ENCODE peak calls at places on chromosomes 12 and 14, in ten cellular contexts. One of them, this sample, is unnamed.

GRCh38 chr12:115632323-115632722 is 645.2 kb downstream of the MED13L start:
- DNase-seq in fibroblast of mammary gland: peak; percentile 52
- DNase-seq in colonic mucosa: no peak
- DNase-seq in tibial artery: no peak
- DNase-seq in A673: no peak
- DNase-seq in natural killer cell: no peak
- DNase-seq in HCT116: no peak
- DNase-seq in GM10248: no peak
- DNase-seq in HepG2: no peak
- DNase-seq in Caco-2: no peak
- DNase-seq in this sample: no peak

GRCh38 chr12:87953257-87953860 is 75.8 kb downstream of the C12orf50 start:
- DNase-seq in colonic mucosa: no peak
- DNase-seq in GM10248: peak; percentile 20
- DNase-seq in natural killer cell: no peak
- DNase-seq in HCT116: peak; percentile 41
- DNase-seq in Caco-2: peak; percentile 9
- DNase-seq in HepG2: peak; percentile 15
- DNase-seq in A673: peak; percentile 63
- DNase-seq in fibroblast of mammary gland: peak; percentile 60
- DNase-seq in tibial artery: no peak
- DNase-seq in this sample: no peak

GRCh38 chr12:29155079-29155478 is 6.0 kb downstream of the FAR2 start:
- DNase-seq in tibial artery: no peak
- DNase-seq in fibroblast of mammary gland: no peak
- DNase-seq in GM10248: no peak
- DNase-seq in HepG2: no peak
- DNase-seq in colonic mucosa: no peak
- DNase-seq in HCT116: no peak
- DNase-seq in A673: peak; percentile 69
- DNase-seq in natural killer cell: no peak
- DNase-seq in Caco-2: no peak
- DNase-seq in this sample: no peak

GRCh38 chr14:37598085-37598972 is 2.9 kb downstream of the TTC6 start:
- DNase-seq in GM10248: no peak
- DNase-seq in A673: no peak
- DNase-seq in colonic mucosa: peak; percentile 77
- DNase-seq in fibroblast of mammary gland: no peak
- DNase-seq in HCT116: no peak
- DNase-seq in natural killer cell: no peak
- DNase-seq in tibial artery: no peak
- DNase-seq in HepG2: no peak
- DNase-seq in Caco-2: no peak
- DNase-seq in this sample: no peak

GRCh38 chr14:34180428-34180827 is 229.6 kb upstream of the EGLN3 start:
- DNase-seq in Caco-2: no peak
- DNase-seq in fibroblast of mammary gland: no peak
- DNase-seq in HepG2: peak; percentile 31
- DNase-seq in colonic mucosa: no peak
- DNase-seq in tibial artery: no peak
- DNase-seq in HCT116: no peak
- DNase-seq in A673: no peak
- DNase-seq in natural killer cell: no peak
- DNase-seq in GM10248: no peak
- DNase-seq in this sample: no peak

GRCh38 chr12:119681953-119682352 is 14.0 kb downstream of the PRKAB1 start:
- DNase-seq in tibial artery: no peak
- DNase-seq in colonic mucosa: no peak
- DNase-seq in Caco-2: no peak
- DNase-seq in GM10248: peak; percentile 63
- DNase-seq in fibroblast of mammary gland: no peak
- DNase-seq in HCT116: no peak
- DNase-seq in natural killer cell: no peak
- DNase-seq in HepG2: no peak
- DNase-seq in A673: no peak
- DNase-seq in this sample: no peak

GRCh38 chr14:55249423-55249822 is 21.8 kb upstream of the FBXO34 start:
- DNase-seq in HCT116: no peak
- DNase-seq in fibroblast of mammary gland: peak; percentile 81
- DNase-seq in HepG2: no peak
- DNase-seq in GM10248: no peak
- DNase-seq in tibial artery: no peak
- DNase-seq in natural killer cell: no peak
- DNase-seq in A673: no peak
- DNase-seq in colonic mucosa: no peak
- DNase-seq in Caco-2: no peak
- DNase-seq in this sample: no peak

GRCh38 chr12:118356809-118357326 is 15.8 kb downstream of the TAOK3 start:
- DNase-seq in GM10248: peak; percentile 23
- DNase-seq in colonic mucosa: no peak
- DNase-seq in HCT116: no peak
- DNase-seq in natural killer cell: no peak
- DNase-seq in Caco-2: no peak
- DNase-seq in fibroblast of mammary gland: peak; percentile 92
- DNase-seq in A673: peak; percentile 45
- DNase-seq in tibial artery: no peak
- DNase-seq in HepG2: no peak
- DNase-seq in this sample: no peak

GRCh38 chr14:92783813-92784431 is 10.2 kb upstream of the GOLGA5 start:
- DNase-seq in fibroblast of mammary gland: peak; percentile 76
- DNase-seq in A673: peak; percentile 68
- DNase-seq in colonic mucosa: peak; percentile 59
- DNase-seq in Caco-2: peak; percentile 58
- DNase-seq in HCT116: peak; percentile 62
- DNase-seq in tibial artery: peak; percentile 25
- DNase-seq in GM10248: peak; percentile 54
- DNase-seq in natural killer cell: no peak
- DNase-seq in HepG2: peak; percentile 56
- DNase-seq in this sample: no peak

GRCh38 chr14:45526715-45527549 is 273.9 kb upstream of the MIS18BP1 start:
- DNase-seq in fibroblast of mammary gland: peak; percentile 6
- DNase-seq in tibial artery: no peak
- DNase-seq in A673: peak; percentile 67
- DNase-seq in GM10248: peak; percentile 27
- DNase-seq in colonic mucosa: peak; percentile 29
- DNase-seq in Caco-2: peak; percentile 56
- DNase-seq in natural killer cell: no peak
- DNase-seq in HepG2: peak; percentile 63
- DNase-seq in HCT116: peak; percentile 51
- DNase-seq in this sample: no peak

GRCh38 chr14:52327374-52328226 is 13.5 kb downstream of the PTGER2 start:
- DNase-seq in GM10248: no peak
- DNase-seq in colonic mucosa: no peak
- DNase-seq in HCT116: no peak
- DNase-seq in HepG2: no peak
- DNase-seq in natural killer cell: no peak
- DNase-seq in Caco-2: no peak
- DNase-seq in tibial artery: no peak
- DNase-seq in A673: no peak
- DNase-seq in fibroblast of mammary gland: peak; percentile 78
- DNase-seq in this sample: no peak

GRCh38 chr12:131229426-131230339 is 276.0 kb downstream of the ADGRD1 start:
- DNase-seq in tibial artery: no peak
- DNase-seq in GM10248: no peak
- DNase-seq in fibroblast of mammary gland: no peak
- DNase-seq in A673: no peak
- DNase-seq in natural killer cell: no peak
- DNase-seq in HepG2: no peak
- DNase-seq in HCT116: no peak
- DNase-seq in Caco-2: no peak
- DNase-seq in colonic mucosa: no peak
- DNase-seq in this sample: no peak

GRCh38 chr12:109760031-109760929 is 46.7 kb downstream of the FAM222A start:
- DNase-seq in Caco-2: no peak
- DNase-seq in A673: no peak
- DNase-seq in tibial artery: peak; percentile 19
- DNase-seq in GM10248: no peak
- DNase-seq in natural killer cell: peak; percentile 13
- DNase-seq in HCT116: no peak
- DNase-seq in colonic mucosa: no peak
- DNase-seq in fibroblast of mammary gland: no peak
- DNase-seq in HepG2: peak; percentile 65
- DNase-seq in this sample: peak; percentile 56

GRCh38 chr12:46264057-46264456 is 4.8 kb downstream of the SLC38A1 start:
- DNase-seq in colonic mucosa: no peak
- DNase-seq in GM10248: no peak
- DNase-seq in HepG2: no peak
- DNase-seq in HCT116: no peak
- DNase-seq in Caco-2: no peak
- DNase-seq in tibial artery: no peak
- DNase-seq in natural killer cell: no peak
- DNase-seq in fibroblast of mammary gland: peak; percentile 47
- DNase-seq in A673: no peak
- DNase-seq in this sample: no peak

GRCh38 chr12:78241472-78241871 is 410.8 kb downstream of the NAV3 start:
- DNase-seq in Caco-2: no peak
- DNase-seq in fibroblast of mammary gland: no peak
- DNase-seq in GM10248: no peak
- DNase-seq in tibial artery: no peak
- DNase-seq in HepG2: no peak
- DNase-seq in A673: no peak
- DNase-seq in natural killer cell: no peak
- DNase-seq in HCT116: no peak
- DNase-seq in colonic mucosa: no peak
- DNase-seq in this sample: no peak

GRCh38 chr12:94039914-94040313 is 108.5 kb upstream of the PLXNC1 start:
- DNase-seq in colonic mucosa: no peak
- DNase-seq in HCT116: no peak
- DNase-seq in fibroblast of mammary gland: peak; percentile 84
- DNase-seq in A673: no peak
- DNase-seq in natural killer cell: no peak
- DNase-seq in GM10248: no peak
- DNase-seq in tibial artery: no peak
- DNase-seq in HepG2: no peak
- DNase-seq in Caco-2: no peak
- DNase-seq in this sample: no peak

GRCh38 chr12:5556033-5556614 is 124.2 kb downstream of the NTF3 start:
- DNase-seq in HepG2: no peak
- DNase-seq in A673: peak; percentile 27
- DNase-seq in colonic mucosa: peak; percentile 34
- DNase-seq in fibroblast of mammary gland: no peak
- DNase-seq in HCT116: peak; percentile 6
- DNase-seq in Caco-2: peak; percentile 67
- DNase-seq in GM10248: no peak
- DNase-seq in natural killer cell: no peak
- DNase-seq in tibial artery: no peak
- DNase-seq in this sample: no peak

GRCh38 chr14:35814371-35815005 is 5.4 kb upstream of the RALGAPA1 start:
- DNase-seq in GM10248: peak; percentile 50
- DNase-seq in A673: peak; percentile 83
- DNase-seq in HepG2: peak; percentile 88
- DNase-seq in fibroblast of mammary gland: peak; percentile 58
- DNase-seq in natural killer cell: peak; percentile 64
- DNase-seq in HCT116: peak; percentile 47
- DNase-seq in tibial artery: peak; percentile 60
- DNase-seq in Caco-2: peak; percentile 77
- DNase-seq in colonic mucosa: peak; percentile 86
- DNase-seq in this sample: no peak
- TF ChIP-seq CTCF in GM10248: peak; percentile 81
- TF ChIP-seq CTCF in A673: peak; percentile 80
- TF ChIP-seq CTCF in HepG2: peak; percentile 94
- TF ChIP-seq CTCF in fibroblast of mammary gland: peak; percentile 90
- TF ChIP-seq CTCF in natural killer cell: peak; percentile 81
- TF ChIP-seq CTCF in HCT116: peak; percentile 79
- TF ChIP-seq CTCF in tibial artery: peak; percentile 59
- TF ChIP-seq CTCF in Caco-2: peak; percentile 63
- TF ChIP-seq CTCF in colonic mucosa: peak; percentile 70
- TF ChIP-seq CTCF in this sample: peak; percentile 83

DNA sequence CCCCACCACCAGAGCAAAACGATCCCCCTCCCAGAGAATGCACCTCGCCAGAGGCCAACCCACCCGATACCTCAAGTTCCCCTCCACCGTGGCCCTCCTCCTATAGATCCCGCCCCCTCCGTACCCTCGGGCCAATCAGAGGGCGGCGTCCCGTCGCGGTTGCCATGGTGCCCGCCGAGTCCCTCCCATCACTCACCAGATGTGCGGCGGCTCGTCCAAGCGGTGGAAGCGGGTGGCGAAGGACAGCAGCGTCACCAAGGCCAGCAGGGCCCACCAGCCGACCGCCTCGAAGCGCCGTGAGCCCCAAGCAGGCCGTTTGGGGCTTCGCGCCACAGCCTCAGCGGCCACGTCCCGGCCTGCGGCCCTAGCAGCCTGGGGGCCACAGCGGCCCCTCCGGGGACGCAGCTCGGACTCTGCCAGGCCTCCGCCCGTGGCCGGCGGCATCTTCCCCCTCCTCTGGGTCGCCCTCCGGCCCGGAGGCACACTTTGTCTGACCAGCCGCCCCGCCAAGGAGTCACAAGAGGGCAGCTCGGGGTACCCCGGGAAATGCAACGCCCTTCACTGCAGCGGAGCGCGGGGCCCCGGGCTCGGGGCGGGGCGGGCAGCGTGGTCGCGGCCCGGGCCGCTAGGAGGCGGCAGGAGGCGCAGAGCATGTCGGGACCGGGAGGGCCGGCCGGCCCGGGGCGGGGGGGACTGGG is at the start of gene POMT2:
- DNase-seq in colonic mucosa: peak; percentile 96
- DNase-seq in natural killer cell: peak; percentile 92
- DNase-seq in HepG2: peak; percentile 88
- DNase-seq in HCT116: peak; percentile 78
- DNase-seq in Caco-2: peak; percentile 96
- DNase-seq in A673: peak; percentile 95
- DNase-seq in tibial artery: peak; percentile 94
- DNase-seq in fibroblast of mammary gland: peak; percentile 81
- DNase-seq in GM10248: peak; percentile 93
- DNase-seq in this sample: peak; percentile 95
- TF ChIP-seq CTCF in colonic mucosa: peak; percentile 23
- TF ChIP-seq CTCF in natural killer cell: peak; percentile 37
- TF ChIP-seq CTCF in HepG2: peak; percentile 32
- TF ChIP-seq CTCF in HCT116: peak; percentile 35
- TF ChIP-seq CTCF in Caco-2: peak; percentile 71
- TF ChIP-seq CTCF in A673: peak; percentile 36
- TF ChIP-seq CTCF in tibial artery: peak; percentile 52
- TF ChIP-seq CTCF in fibroblast of mammary gland: no peak
- TF ChIP-seq CTCF in GM10248: peak; percentile 26
- TF ChIP-seq CTCF in this sample: peak; percentile 77

DNA sequence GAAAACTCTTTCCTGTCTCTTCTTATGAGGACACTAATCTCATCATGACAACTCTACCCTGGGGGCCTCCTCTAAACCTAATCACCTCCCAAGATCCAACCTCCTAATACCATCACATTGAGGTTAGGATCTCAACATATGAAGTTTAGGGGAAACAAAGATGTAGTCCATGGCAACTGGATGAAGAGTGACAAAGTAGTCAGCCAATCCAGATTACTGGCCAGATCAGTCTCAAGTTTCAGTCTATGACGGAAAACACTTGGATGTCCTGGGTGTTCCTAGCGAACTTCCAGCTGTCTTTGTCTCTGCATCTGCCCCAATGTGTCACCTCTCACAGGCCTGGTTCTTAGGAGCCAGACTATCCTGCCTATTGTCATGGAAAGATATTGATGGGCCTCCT is 630.8 kb downstream of the AACS start:
- DNase-seq in fibroblast of mammary gland: no peak
- DNase-seq in A673: no peak
- DNase-seq in Caco-2: no peak
- DNase-seq in HepG2: no peak
- DNase-seq in GM10248: no peak
- DNase-seq in tibial artery: no peak
- DNase-seq in colonic mucosa: no peak
- DNase-seq in HCT116: no peak
- DNase-seq in natural killer cell: no peak
- DNase-seq in this sample: no peak
- TF ChIP-seq CTCF in fibroblast of mammary gland: no peak
- TF ChIP-seq CTCF in A673: no peak
- TF ChIP-seq CTCF in Caco-2: no peak
- TF ChIP-seq CTCF in HepG2: no peak
- TF ChIP-seq CTCF in GM10248: no peak
- TF ChIP-seq CTCF in tibial artery: no peak
- TF ChIP-seq CTCF in colonic mucosa: no peak
- TF ChIP-seq CTCF in HCT116: no peak
- TF ChIP-seq CTCF in natural killer cell: no peak
- TF ChIP-seq CTCF in this sample: no peak

GRCh38 chr12:622420-622819 is 40.8 kb downstream of the NINJ2 start:
- DNase-seq in HepG2: no peak
- DNase-seq in A673: no peak
- DNase-seq in colonic mucosa: no peak
- DNase-seq in Caco-2: no peak
- DNase-seq in fibroblast of mammary gland: no peak
- DNase-seq in HCT116: no peak
- DNase-seq in natural killer cell: no peak
- DNase-seq in tibial artery: no peak
- DNase-seq in GM10248: peak; percentile 51
- DNase-seq in this sample: no peak
- TF ChIP-seq CTCF in HepG2: no peak
- TF ChIP-seq CTCF in A673: no peak
- TF ChIP-seq CTCF in colonic mucosa: no peak
- TF ChIP-seq CTCF in Caco-2: no peak
- TF ChIP-seq CTCF in fibroblast of mammary gland: no peak
- TF ChIP-seq CTCF in HCT116: no peak
- TF ChIP-seq CTCF in natural killer cell: no peak
- TF ChIP-seq CTCF in tibial artery: no peak
- TF ChIP-seq CTCF in GM10248: no peak
- TF ChIP-seq CTCF in this sample: no peak

This sample was measured in type B pancreatic cell.